ENCODE peak calls at places on chromosomes 12 and 14, in ten cellular contexts. One of them, this sample, is unnamed.
A peak's percentile ranks its signal among the peaks of the same experiment; 100 is the strongest.

GRCh38 chr12:62006076-62006732 is 254.0 kb upstream of the USP15 start:
- DNase-seq in tibial artery: no peak
- DNase-seq in fibroblast of lung: peak; percentile 53
- DNase-seq in CD8-positive, alpha-beta T cell: no peak
- DNase-seq in OCI-LY7: peak; percentile 48
- DNase-seq in ascending aorta: no peak
- DNase-seq in Peyer's patch: no peak
- DNase-seq in brain microvascular endothelial cell: peak; percentile 40
- DNase-seq in gastrocnemius medialis: no peak
- DNase-seq in mammary epithelial cell: peak; percentile 11
- DNase-seq in this sample: no peak

GRCh38 chr14:76961631-76962302 is 66.7 kb downstream of the IRF2BPL start:
- DNase-seq in tibial artery: peak; percentile 82
- DNase-seq in fibroblast of lung: peak; percentile 88
- DNase-seq in CD8-positive, alpha-beta T cell: peak; percentile 91
- DNase-seq in OCI-LY7: peak; percentile 91
- DNase-seq in ascending aorta: peak; percentile 83
- DNase-seq in Peyer's patch: peak; percentile 83
- DNase-seq in brain microvascular endothelial cell: peak; percentile 99
- DNase-seq in gastrocnemius medialis: peak; percentile 77
- DNase-seq in mammary epithelial cell: peak; percentile 97
- DNase-seq in this sample: peak; percentile 99

GRCh38 chr12:99053599-99054362 is 408.7 kb downstream of the APAF1 start:
- DNase-seq in tibial artery: no peak
- DNase-seq in fibroblast of lung: peak; percentile 4
- DNase-seq in CD8-positive, alpha-beta T cell: no peak
- DNase-seq in OCI-LY7: no peak
- DNase-seq in ascending aorta: no peak
- DNase-seq in Peyer's patch: no peak
- DNase-seq in brain microvascular endothelial cell: peak; percentile 49
- DNase-seq in gastrocnemius medialis: no peak
- DNase-seq in mammary epithelial cell: no peak
- DNase-seq in this sample: no peak

GRCh38 chr12:10618338-10618987 is 5.1 kb upstream of the MAGOHB start:
- DNase-seq in tibial artery: no peak
- DNase-seq in fibroblast of lung: peak; percentile 77
- DNase-seq in CD8-positive, alpha-beta T cell: no peak
- DNase-seq in OCI-LY7: no peak
- DNase-seq in ascending aorta: no peak
- DNase-seq in Peyer's patch: no peak
- DNase-seq in brain microvascular endothelial cell: peak; percentile 57
- DNase-seq in gastrocnemius medialis: no peak
- DNase-seq in mammary epithelial cell: peak; percentile 79
- DNase-seq in this sample: no peak

GRCh38 chr14:100305446-100306255 is 593 bp downstream of the SLC25A29 start:
- DNase-seq in tibial artery: no peak
- DNase-seq in fibroblast of lung: no peak
- DNase-seq in CD8-positive, alpha-beta T cell: peak; percentile 47
- DNase-seq in OCI-LY7: peak; percentile 43
- DNase-seq in ascending aorta: no peak
- DNase-seq in Peyer's patch: peak; percentile 63
- DNase-seq in brain microvascular endothelial cell: no peak
- DNase-seq in gastrocnemius medialis: peak; percentile 36
- DNase-seq in mammary epithelial cell: no peak
- DNase-seq in this sample: peak; percentile 52

GRCh38 chr12:53965251-53966069 is 7.5 kb upstream of the HOXC11 start:
- DNase-seq in tibial artery: peak; percentile 91
- DNase-seq in fibroblast of lung: no peak
- DNase-seq in CD8-positive, alpha-beta T cell: no peak
- DNase-seq in OCI-LY7: no peak
- DNase-seq in ascending aorta: no peak
- DNase-seq in Peyer's patch: no peak
- DNase-seq in brain microvascular endothelial cell: no peak
- DNase-seq in gastrocnemius medialis: peak; percentile 60
- DNase-seq in mammary epithelial cell: no peak
- DNase-seq in this sample: no peak

GRCh38 chr14:103142031-103142430 is 18.8 kb downstream of the TNFAIP2 start:
- DNase-seq in tibial artery: no peak
- DNase-seq in fibroblast of lung: no peak
- DNase-seq in CD8-positive, alpha-beta T cell: no peak
- DNase-seq in OCI-LY7: peak; percentile 63
- DNase-seq in ascending aorta: no peak
- DNase-seq in Peyer's patch: peak; percentile 13
- DNase-seq in brain microvascular endothelial cell: no peak
- DNase-seq in gastrocnemius medialis: no peak
- DNase-seq in mammary epithelial cell: no peak
- DNase-seq in this sample: no peak

GRCh38 chr14:53620325-53620716 is 336.3 kb downstream of the BMP4 start:
- DNase-seq in tibial artery: no peak
- DNase-seq in fibroblast of lung: no peak
- DNase-seq in CD8-positive, alpha-beta T cell: no peak
- DNase-seq in OCI-LY7: no peak
- DNase-seq in ascending aorta: no peak
- DNase-seq in Peyer's patch: no peak
- DNase-seq in brain microvascular endothelial cell: no peak
- DNase-seq in gastrocnemius medialis: no peak
- DNase-seq in mammary epithelial cell: no peak
- DNase-seq in this sample: no peak

GRCh38 chr12:63206908-63207307 is 55.9 kb upstream of the AVPR1A start:
- DNase-seq in tibial artery: peak; percentile 28
- DNase-seq in fibroblast of lung: no peak
- DNase-seq in CD8-positive, alpha-beta T cell: no peak
- DNase-seq in OCI-LY7: no peak
- DNase-seq in ascending aorta: no peak
- DNase-seq in Peyer's patch: no peak
- DNase-seq in brain microvascular endothelial cell: peak; percentile 74
- DNase-seq in gastrocnemius medialis: peak; percentile 18
- DNase-seq in mammary epithelial cell: peak; percentile 67
- DNase-seq in this sample: no peak

GRCh38 chr12:99131761-99132199 is 486.7 kb downstream of the APAF1 start:
- DNase-seq in tibial artery: no peak
- DNase-seq in fibroblast of lung: no peak
- DNase-seq in CD8-positive, alpha-beta T cell: no peak
- DNase-seq in OCI-LY7: no peak
- DNase-seq in ascending aorta: no peak
- DNase-seq in Peyer's patch: no peak
- DNase-seq in brain microvascular endothelial cell: peak; percentile 83
- DNase-seq in gastrocnemius medialis: no peak
- DNase-seq in mammary epithelial cell: no peak
- DNase-seq in this sample: peak; percentile 36

GRCh38 chr12:71124833-71125460 is 32.9 kb downstream of the TSPAN8 start:
- DNase-seq in tibial artery: no peak
- DNase-seq in fibroblast of lung: no peak
- DNase-seq in CD8-positive, alpha-beta T cell: no peak
- DNase-seq in OCI-LY7: no peak
- DNase-seq in ascending aorta: no peak
- DNase-seq in Peyer's patch: no peak
- DNase-seq in brain microvascular endothelial cell: no peak
- DNase-seq in gastrocnemius medialis: no peak
- DNase-seq in mammary epithelial cell: no peak
- DNase-seq in this sample: no peak

GRCh38 chr12:95201056-95201670 is 16.1 kb downstream of the FGD6 start:
- DNase-seq in tibial artery: no peak
- DNase-seq in fibroblast of lung: no peak
- DNase-seq in CD8-positive, alpha-beta T cell: no peak
- DNase-seq in OCI-LY7: no peak
- DNase-seq in ascending aorta: no peak
- DNase-seq in Peyer's patch: no peak
- DNase-seq in brain microvascular endothelial cell: peak; percentile 68
- DNase-seq in gastrocnemius medialis: no peak
- DNase-seq in mammary epithelial cell: peak; percentile 94
- DNase-seq in this sample: no peak

GRCh38 chr14:68143341-68143807 is 323.8 kb downstream of the RAD51B start:
- DNase-seq in tibial artery: peak; percentile 87
- DNase-seq in fibroblast of lung: peak; percentile 92
- DNase-seq in CD8-positive, alpha-beta T cell: no peak
- DNase-seq in OCI-LY7: no peak
- DNase-seq in ascending aorta: no peak
- DNase-seq in Peyer's patch: peak; percentile 62
- DNase-seq in brain microvascular endothelial cell: no peak
- DNase-seq in gastrocnemius medialis: peak; percentile 80
- DNase-seq in mammary epithelial cell: no peak
- DNase-seq in this sample: no peak

GRCh38 chr14:32313977-32314376 is 15.1 kb upstream of the AKAP6 start:
- DNase-seq in tibial artery: no peak
- DNase-seq in fibroblast of lung: no peak
- DNase-seq in CD8-positive, alpha-beta T cell: no peak
- DNase-seq in OCI-LY7: no peak
- DNase-seq in ascending aorta: no peak
- DNase-seq in Peyer's patch: no peak
- DNase-seq in brain microvascular endothelial cell: no peak
- DNase-seq in gastrocnemius medialis: no peak
- DNase-seq in mammary epithelial cell: no peak
- DNase-seq in this sample: no peak

GRCh38 chr14:74241611-74242005 is 2.4 kb downstream of the VSX2 start:
- DNase-seq in tibial artery: no peak
- DNase-seq in fibroblast of lung: peak; percentile 4
- DNase-seq in CD8-positive, alpha-beta T cell: no peak
- DNase-seq in OCI-LY7: no peak
- DNase-seq in ascending aorta: no peak
- DNase-seq in Peyer's patch: no peak
- DNase-seq in brain microvascular endothelial cell: no peak
- DNase-seq in gastrocnemius medialis: no peak
- DNase-seq in mammary epithelial cell: no peak
- DNase-seq in this sample: no peak

GRCh38 chr14:88005050-88005481 is at the start of gene GPR65:
- DNase-seq in tibial artery: no peak
- DNase-seq in fibroblast of lung: no peak
- DNase-seq in CD8-positive, alpha-beta T cell: no peak
- DNase-seq in OCI-LY7: peak; percentile 83
- DNase-seq in ascending aorta: no peak
- DNase-seq in Peyer's patch: no peak
- DNase-seq in brain microvascular endothelial cell: no peak
- DNase-seq in gastrocnemius medialis: no peak
- DNase-seq in mammary epithelial cell: no peak
- DNase-seq in this sample: peak; percentile 67

GRCh38 chr14:24940213-24940783 is 109.6 kb downstream of the STXBP6 start:
- DNase-seq in tibial artery: no peak
- DNase-seq in fibroblast of lung: no peak
- DNase-seq in CD8-positive, alpha-beta T cell: no peak
- DNase-seq in OCI-LY7: no peak
- DNase-seq in ascending aorta: no peak
- DNase-seq in Peyer's patch: no peak
- DNase-seq in brain microvascular endothelial cell: no peak
- DNase-seq in gastrocnemius medialis: no peak
- DNase-seq in mammary epithelial cell: no peak
- DNase-seq in this sample: no peak

GRCh38 chr14:82872494-82872893 is 1338.8 kb upstream of the SEL1L start:
- DNase-seq in tibial artery: no peak
- DNase-seq in fibroblast of lung: no peak
- DNase-seq in CD8-positive, alpha-beta T cell: no peak
- DNase-seq in OCI-LY7: peak; percentile 3
- DNase-seq in ascending aorta: no peak
- DNase-seq in Peyer's patch: no peak
- DNase-seq in brain microvascular endothelial cell: no peak
- DNase-seq in gastrocnemius medialis: no peak
- DNase-seq in mammary epithelial cell: no peak
- DNase-seq in this sample: no peak
- TF ChIP-seq CTCF in tibial artery: no peak
- TF ChIP-seq CTCF in fibroblast of lung: no peak
- TF ChIP-seq CTCF in CD8-positive, alpha-beta T cell: no peak
- TF ChIP-seq CTCF in OCI-LY7: peak; percentile 70
- TF ChIP-seq CTCF in ascending aorta: no peak
- TF ChIP-seq CTCF in Peyer's patch: no peak
- TF ChIP-seq CTCF in brain microvascular endothelial cell: no peak
- TF ChIP-seq CTCF in gastrocnemius medialis: no peak
- TF ChIP-seq CTCF in mammary epithelial cell: no peak
- TF ChIP-seq CTCF in this sample: no peak

GRCh38 chr14:94769413-94770250 is at the start of gene GSC:
- DNase-seq in tibial artery: no peak
- DNase-seq in fibroblast of lung: no peak
- DNase-seq in CD8-positive, alpha-beta T cell: no peak
- DNase-seq in OCI-LY7: no peak
- DNase-seq in ascending aorta: no peak
- DNase-seq in Peyer's patch: no peak
- DNase-seq in brain microvascular endothelial cell: no peak
- DNase-seq in gastrocnemius medialis: peak; percentile 31
- DNase-seq in mammary epithelial cell: peak; percentile 37
- DNase-seq in this sample: no peak

GRCh38 chr14:94768521-94769412 is 1.1 kb downstream of the GSC start:
- DNase-seq in tibial artery: peak; percentile 37
- DNase-seq in fibroblast of lung: no peak
- DNase-seq in CD8-positive, alpha-beta T cell: no peak
- DNase-seq in OCI-LY7: no peak
- DNase-seq in ascending aorta: no peak
- DNase-seq in Peyer's patch: no peak
- DNase-seq in brain microvascular endothelial cell: no peak
- DNase-seq in gastrocnemius medialis: peak; percentile 39
- DNase-seq in mammary epithelial cell: no peak
- DNase-seq in this sample: no peak

GRCh38 chr14:94770251-94770749 is 387 bp upstream of the GSC start:
- DNase-seq in tibial artery: no peak
- DNase-seq in fibroblast of lung: peak; percentile 44
- DNase-seq in CD8-positive, alpha-beta T cell: no peak
- DNase-seq in OCI-LY7: no peak
- DNase-seq in ascending aorta: no peak
- DNase-seq in Peyer's patch: no peak
- DNase-seq in brain microvascular endothelial cell: no peak
- DNase-seq in gastrocnemius medialis: no peak
- DNase-seq in mammary epithelial cell: no peak
- DNase-seq in this sample: no peak

GRCh38 chr14:94767321-94767878 is 2.5 kb downstream of the GSC start:
- DNase-seq in tibial artery: no peak
- DNase-seq in fibroblast of lung: no peak
- DNase-seq in CD8-positive, alpha-beta T cell: no peak
- DNase-seq in OCI-LY7: no peak
- DNase-seq in ascending aorta: no peak
- DNase-seq in Peyer's patch: no peak
- DNase-seq in brain microvascular endothelial cell: no peak
- DNase-seq in gastrocnemius medialis: no peak
- DNase-seq in mammary epithelial cell: no peak
- DNase-seq in this sample: no peak

GRCh38 chr14:94768141-94768520 is 1.8 kb downstream of the GSC start:
- DNase-seq in tibial artery: no peak
- DNase-seq in fibroblast of lung: no peak
- DNase-seq in CD8-positive, alpha-beta T cell: no peak
- DNase-seq in OCI-LY7: no peak
- DNase-seq in ascending aorta: no peak
- DNase-seq in Peyer's patch: no peak
- DNase-seq in brain microvascular endothelial cell: no peak
- DNase-seq in gastrocnemius medialis: no peak
- DNase-seq in mammary epithelial cell: no peak
- DNase-seq in this sample: no peak
- H3K4me3 ChIP-seq in tibial artery: peak overlapping the region; percentile 56
- H3K4me3 ChIP-seq in fibroblast of lung: no peak overlapping the region
- H3K4me3 ChIP-seq in CD8-positive, alpha-beta T cell: no peak overlapping the region
- H3K4me3 ChIP-seq in OCI-LY7: no peak overlapping the region
- H3K4me3 ChIP-seq in ascending aorta: peak overlapping the region; percentile 83
- H3K4me3 ChIP-seq in Peyer's patch: peak overlapping the region; percentile 50
- H3K4me3 ChIP-seq in brain microvascular endothelial cell: no peak overlapping the region
- H3K4me3 ChIP-seq in gastrocnemius medialis: peak overlapping the region; percentile 69
- H3K4me3 ChIP-seq in mammary epithelial cell: no peak overlapping the region
- H3K4me3 ChIP-seq in this sample: no peak overlapping the region

GRCh38 chr12:57261385-57261784 is 10.4 kb upstream of the STAC3 start:
- DNase-seq in tibial artery: no peak
- DNase-seq in fibroblast of lung: no peak
- DNase-seq in CD8-positive, alpha-beta T cell: no peak
- DNase-seq in OCI-LY7: no peak
- DNase-seq in ascending aorta: no peak
- DNase-seq in Peyer's patch: no peak
- DNase-seq in brain microvascular endothelial cell: no peak
- DNase-seq in gastrocnemius medialis: peak; percentile 48
- DNase-seq in mammary epithelial cell: no peak
- DNase-seq in this sample: no peak
- H3K36me3 ChIP-seq in tibial artery: peaks cover 69% of the 10 kb centered on the region
- H3K36me3 ChIP-seq in fibroblast of lung: peaks cover 8% of the 10 kb centered on the region
- H3K36me3 ChIP-seq in CD8-positive, alpha-beta T cell: peaks cover 42% of the 10 kb centered on the region
- H3K36me3 ChIP-seq in OCI-LY7: peaks cover 41% of the 10 kb centered on the region
- H3K36me3 ChIP-seq in ascending aorta: peaks cover 32% of the 10 kb centered on the region
- H3K36me3 ChIP-seq in Peyer's patch: no peaks in the 10 kb centered on the region
- H3K36me3 ChIP-seq in brain microvascular endothelial cell: peaks cover 11% of the 10 kb centered on the region
- H3K36me3 ChIP-seq in gastrocnemius medialis: peaks cover 14% of the 10 kb centered on the region
- H3K36me3 ChIP-seq in mammary epithelial cell: peaks cover 8% of the 10 kb centered on the region
- H3K36me3 ChIP-seq in this sample: peaks cover 16% of the 10 kb centered on the region

GRCh38 chr12:22656835-22657234 is 31.9 kb downstream of the ETNK1 start:
- DNase-seq in tibial artery: no peak
- DNase-seq in fibroblast of lung: no peak
- DNase-seq in CD8-positive, alpha-beta T cell: no peak
- DNase-seq in OCI-LY7: no peak
- DNase-seq in ascending aorta: no peak
- DNase-seq in Peyer's patch: no peak
- DNase-seq in brain microvascular endothelial cell: no peak
- DNase-seq in gastrocnemius medialis: no peak
- DNase-seq in mammary epithelial cell: peak; percentile 17
- DNase-seq in this sample: no peak
- TF ChIP-seq CTCF in tibial artery: no peak
- TF ChIP-seq CTCF in fibroblast of lung: no peak
- TF ChIP-seq CTCF in CD8-positive, alpha-beta T cell: no peak
- TF ChIP-seq CTCF in OCI-LY7: no peak
- TF ChIP-seq CTCF in ascending aorta: no peak
- TF ChIP-seq CTCF in Peyer's patch: no peak
- TF ChIP-seq CTCF in brain microvascular endothelial cell: no peak
- TF ChIP-seq CTCF in gastrocnemius medialis: no peak
- TF ChIP-seq CTCF in mammary epithelial cell: no peak
- TF ChIP-seq CTCF in this sample: no peak